ENCODE peak calls at places on chromosome X, in five cellular contexts. T, F, Y, S and C are unnamed samples. For H3K9me3, the result is how much of the 10 kb centered on the place peaks cover.

GRCh38 chrX:16711219-16712115 is 1.0 kb downstream of the CTPS2 start:
- ATAC-seq in T (peak), F (peak), Y (peak), S (peak), C (no peak)

GRCh38 chrX:13768939-13769338 is 34.4 kb downstream of the OFD1 start:
- ATAC-seq in T (no peak), F (no peak), Y (no peak), S (no peak), C (no peak)

GRCh38 chrX:49992809-49993208 is 70.4 kb downstream of the CLCN5 start:
- ATAC-seq in T (no peak), F (no peak), Y (no peak), S (no peak), C (no peak)

GRCh38 chrX:70039758-70040157 is 10.0 kb downstream of the AWAT2 start:
- ATAC-seq in T (no peak), F (no peak), Y (no peak), S (no peak), C (no peak)

GRCh38 chrX:41116948-41117347 is 31.7 kb downstream of the USP9X start:
- ATAC-seq in T (no peak), F (no peak), Y (peak), S (peak), C (no peak)

GRCh38 chrX:79170632-79171031 is 26.1 kb downstream of the GPR174 start:
- ATAC-seq in T (no peak), F (no peak), Y (no peak), S (no peak), C (no peak)

GRCh38 chrX:39551748-39552147 is 546.0 kb downstream of the BCOR start:
- ATAC-seq in T (no peak), F (no peak), Y (no peak), S (no peak), C (no peak)

GRCh38 chrX:134622056-134622812 is 36.0 kb downstream of the PLAC1 start:
- ATAC-seq in T (no peak), F (no peak), Y (peak), S (peak), C (no peak)

GRCh38 chrX:131607796-131608369 is 64.0 kb downstream of the OR13H1 start:
- ATAC-seq in T (no peak), F (no peak), Y (no peak), S (no peak), C (no peak)

GRCh38 chrX:108270739-108271396 is 167.4 kb downstream of the COL4A6 start:
- ATAC-seq in T (no peak), F (no peak), Y (no peak), S (peak), C (no peak)

GRCh38 chrX:123993326-123993725 is 31.8 kb downstream of the STAG2 start:
- ATAC-seq in T (no peak), F (no peak), Y (no peak), S (no peak), C (no peak)

GRCh38 chrX:110145854-110146253 is 142.9 kb downstream of the TMEM164 start:
- ATAC-seq in T (peak), F (peak), Y (peak), S (peak), C (peak)

GRCh38 chrX:18032486-18033221 is 171.6 kb upstream of the RAI2 start:
- ATAC-seq in T (no peak), F (no peak), Y (no peak), S (no peak), C (no peak)

GRCh38 chrX:129678176-129678880 is 23.6 kb upstream of the APLN start:
- ATAC-seq in T (no peak), F (peak), Y (no peak), S (peak), C (peak)

GRCh38 chrX:24241822-24242648 is 71.8 kb downstream of the SUPT20HL2 start:
- ATAC-seq in T (peak), F (peak), Y (peak), S (peak), C (no peak)

GRCh38 chrX:13085533-13085932 is 41.1 kb upstream of the FAM9C start:
- ATAC-seq in T (no peak), F (no peak), Y (no peak), S (peak), C (no peak)

GRCh38 chrX:150879855-150880807 is 18.3 kb downstream of the CD99L2 start:
- ATAC-seq in T (no peak), F (no peak), Y (no peak), S (peak), C (no peak)

GRCh38 chrX:100316987-100317386 is 93.1 kb downstream of the PCDH19 start:
- ATAC-seq in T (no peak), F (peak), Y (no peak), S (no peak), C (no peak)

GRCh38 chrX:100687128-100687527 is 43.1 kb downstream of the SRPX2 start:
- ATAC-seq in T (no peak), F (no peak), Y (no peak), S (peak), C (no peak)

GRCh38 chrX:73562458-73562857 is 539 bp upstream of the CHIC1 start:
- ATAC-seq in T (no peak), F (no peak), Y (peak), S (peak), C (peak)

GRCh38 chrX:118751950-118752783 is 24.8 kb downstream of the IL13RA1 start:
- ATAC-seq in T (no peak), F (no peak), Y (no peak), S (peak), C (no peak)

GRCh38 chrX:56726609-56727008 is 2.4 kb upstream of the NBDY start:
- ATAC-seq in T (no peak), F (no peak), Y (peak), S (peak), C (no peak)

GRCh38 chrX:27964432-27964831 is 16.8 kb downstream of the DCAF8L1 start:
- ATAC-seq in T (no peak), F (no peak), Y (no peak), S (no peak), C (no peak)

GRCh38 chrX:107766470-107767140 is 9.0 kb downstream of the TSC22D3 start:
- ATAC-seq in T (no peak), F (peak), Y (no peak), S (peak), C (peak)

DNA sequence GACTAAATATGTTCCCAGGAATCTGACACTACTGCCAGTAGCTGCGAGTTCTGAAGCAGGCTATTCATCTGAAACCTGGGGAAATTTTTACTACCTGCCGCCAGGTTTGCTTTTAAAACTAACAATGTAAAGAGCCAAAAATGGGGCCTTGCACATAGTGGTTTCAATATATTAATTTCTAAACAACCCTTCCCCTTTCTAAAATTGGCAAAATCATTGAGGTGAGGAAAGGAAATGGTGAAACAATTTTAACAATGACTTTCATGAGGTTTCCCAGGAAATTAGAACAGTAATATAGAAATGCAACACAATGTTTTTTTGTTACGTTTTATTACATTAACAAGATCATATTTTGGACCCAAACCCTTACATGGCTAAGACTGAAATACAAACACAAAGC is 21.3 kb downstream of the FANCB start:
- ATAC-seq in T (no peak), F (no peak), Y (no peak), S (no peak), C (no peak)
- TF ChIP-seq EP300 in T (no peak), F (no peak), Y (no peak), S (no peak), C (no peak)

DNA sequence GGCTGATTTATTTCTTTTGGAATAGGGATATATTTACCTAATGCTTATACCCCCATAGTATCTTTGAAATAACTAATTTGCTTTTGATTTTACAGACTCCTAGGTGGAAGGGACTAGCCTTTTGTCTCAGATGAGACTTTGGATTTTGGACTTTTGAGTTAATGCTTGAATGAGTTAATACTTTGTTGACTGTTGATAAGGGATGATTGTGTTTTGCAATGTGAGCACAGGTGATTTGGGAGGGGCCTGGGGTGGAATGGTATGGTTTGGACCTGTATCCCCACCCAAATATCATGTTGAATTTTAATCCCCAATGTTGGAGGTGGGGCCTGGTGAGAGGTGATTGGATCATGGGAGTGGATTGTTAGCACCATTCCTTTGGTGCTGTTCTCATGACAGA is 117.4 kb upstream of the ZC4H2 start:
- ATAC-seq in T (peak), F (no peak), Y (no peak), S (no peak), C (no peak)
- H3K9me3 ChIP-seq in T (under half), F (under half), Y (under half), S (under half), C (under half)

GRCh38 chrX:48918644-48919340 is at the start of gene PIM2:
- ATAC-seq in T (peak), F (peak), Y (peak), S (peak), C (peak)

GRCh38 chrX:48918303-48918643 is 551 bp downstream of the PIM2 start:
- ATAC-seq in T (peak), F (no peak), Y (no peak), S (no peak), C (no peak)

GRCh38 chrX:48919360-48919821 is 567 bp upstream of the PIM2 start:
- ATAC-seq in T (peak), F (peak), Y (peak), S (peak), C (peak)

GRCh38 chrX:48920713-48921104 is 1.9 kb upstream of the PIM2 start:
- ATAC-seq in T (no peak), F (no peak), Y (no peak), S (no peak), C (no peak)

DNA sequence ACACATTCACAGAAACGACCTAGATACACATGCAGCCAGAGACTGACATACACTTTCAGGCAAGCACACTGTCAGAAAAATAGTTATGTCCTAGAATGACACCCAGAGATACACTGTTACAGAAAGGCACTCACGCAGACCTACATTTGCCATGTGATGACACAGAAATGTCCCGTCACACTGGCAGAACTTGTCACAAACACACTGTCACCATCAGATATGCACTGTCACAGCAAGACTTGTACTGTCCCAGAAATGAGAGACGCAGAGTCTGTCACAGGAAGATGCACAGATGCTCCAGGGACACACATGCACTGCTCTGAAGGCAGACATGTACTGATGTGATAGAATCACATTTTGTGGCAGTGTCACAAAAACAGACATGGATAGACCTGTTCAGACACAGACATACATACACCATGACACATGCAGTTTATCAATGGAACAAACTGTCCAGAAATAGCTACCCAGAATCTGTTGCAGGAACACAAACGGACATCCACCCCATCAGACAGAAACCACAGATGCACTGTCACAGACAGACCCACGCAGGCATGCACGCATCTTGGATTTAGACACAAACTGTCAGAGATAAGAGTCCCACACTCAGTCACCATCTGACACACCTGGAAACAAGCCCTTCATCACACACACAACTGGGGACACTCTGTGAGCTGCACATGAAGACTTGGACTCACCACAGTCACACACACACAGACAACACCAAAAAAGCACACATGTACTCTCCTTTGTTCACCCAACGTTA is 1.3 kb upstream of the PIM2 start:
- ATAC-seq in T (no peak), F (no peak), Y (peak), S (no peak), C (no peak)
- TF ChIP-seq POLR2AphosphoS5 in T (no peak), F (no peak), Y (no peak), S (peak), C (no peak)

GRCh38 chrX:20177093-20177492 is 35.5 kb upstream of the EIF1AX start:
- ATAC-seq in T (no peak), F (no peak), Y (no peak), S (no peak), C (no peak)

GRCh38 chrX:20171887-20172286 is 30.2 kb upstream of the EIF1AX start:
- ATAC-seq in T (no peak), F (no peak), Y (no peak), S (no peak), C (no peak)

GRCh38 chrX:20173856-20174255 is 32.2 kb upstream of the EIF1AX start:
- ATAC-seq in T (no peak), F (no peak), Y (no peak), S (no peak), C (no peak)

GRCh38 chrX:20173305-20173704 is 31.7 kb upstream of the EIF1AX start:
- ATAC-seq in T (no peak), F (no peak), Y (no peak), S (no peak), C (no peak)
- TF ChIP-seq EP300 in T (no peak), F (no peak), Y (no peak), S (no peak), C (no peak)

DNA sequence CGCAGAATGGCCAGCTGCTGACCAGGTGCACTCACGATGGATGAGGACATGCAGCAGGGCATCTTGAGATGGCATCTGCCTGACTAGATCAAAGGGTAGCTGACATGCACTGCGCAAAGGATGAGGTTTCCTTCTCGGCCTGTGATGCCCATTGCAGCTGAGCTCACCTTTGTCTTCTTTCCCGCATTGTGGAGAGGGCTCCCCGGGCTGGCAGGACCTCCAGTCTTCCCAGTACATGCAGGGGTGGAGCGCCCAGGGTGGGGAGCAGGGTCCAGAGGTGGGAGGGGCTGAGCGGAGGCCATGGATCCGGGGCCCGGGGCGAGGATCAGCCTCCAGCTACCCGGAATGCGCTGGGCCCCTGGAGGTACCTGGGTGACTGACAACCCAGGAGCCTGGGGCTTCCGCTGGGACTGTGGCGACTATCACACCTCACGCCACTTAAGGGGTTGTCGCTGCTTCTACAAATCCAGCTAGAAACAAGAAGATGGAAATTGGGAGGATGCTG is 12.0 kb downstream of the TREX2 start:
- ATAC-seq in T (no peak), F (no peak), Y (no peak), S (no peak), C (no peak)
- H3K9me3 ChIP-seq in T (under half), F (under half), Y (under half), S (under half), C (under half)

DNA sequence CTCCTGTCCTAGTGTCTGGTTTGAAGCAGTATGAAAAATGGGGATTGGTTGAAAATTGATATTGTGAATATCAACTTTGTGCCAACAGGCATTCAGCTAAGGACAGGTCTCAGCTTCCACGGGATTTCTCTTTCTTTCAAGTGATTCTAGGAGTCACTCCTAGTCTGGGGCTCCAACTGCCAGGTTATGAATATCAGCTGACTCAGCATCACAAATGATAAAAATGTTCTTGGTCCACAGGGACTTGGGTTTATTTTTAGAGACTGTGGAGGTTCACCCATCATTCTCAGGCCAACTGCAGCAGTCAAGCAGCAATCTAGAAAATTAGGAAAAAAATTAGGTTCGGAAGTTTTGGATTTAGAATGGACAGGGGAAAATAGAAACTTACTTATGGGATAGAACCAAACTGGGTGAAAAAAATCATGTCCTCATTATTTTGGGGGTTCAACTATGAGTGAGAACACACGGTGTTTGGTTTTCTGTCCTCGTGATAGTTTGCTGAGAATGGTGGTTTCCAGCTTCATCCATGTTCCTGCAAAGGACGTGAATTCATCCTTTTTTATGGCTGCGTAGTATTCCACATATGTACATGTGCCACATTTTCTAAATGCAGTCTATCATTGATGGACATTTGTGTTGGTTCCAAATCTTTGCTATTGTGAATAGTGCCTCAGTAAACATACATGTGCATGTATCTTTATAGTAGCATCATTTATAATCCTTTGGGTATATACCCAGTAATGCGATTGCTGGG is 29.0 kb upstream of the TCP11X1 start:
- ATAC-seq in T (no peak), F (no peak), Y (no peak), S (no peak), C (no peak)
- TF ChIP-seq POLR2AphosphoS5 in T (no peak), F (no peak), Y (no peak), S (no peak), C (no peak)